ENCODE peak calls at places on chromosomes 11 and 22, in six cellular contexts. One of them, this sample, is unnamed.

GRCh38 chr11:14819596-14819995 is 72.4 kb downstream of the CYP2R1 start:
- DNase-seq in gastrocnemius medialis: no peak
- DNase-seq in body of pancreas: no peak
- DNase-seq in Calu3: no peak
- DNase-seq in nephron progenitor cell: no peak
- DNase-seq in prostate gland: no peak
- DNase-seq in this sample: no peak

GRCh38 chr22:44823396-44823795 is 71.0 kb downstream of the ARHGAP8 start:
- DNase-seq in prostate gland: no peak
- DNase-seq in body of pancreas: no peak
- DNase-seq in gastrocnemius medialis: no peak
- DNase-seq in Calu3: no peak
- DNase-seq in nephron progenitor cell: no peak
- DNase-seq in this sample: no peak

GRCh38 chr11:43518407-43519165 is 159.9 kb downstream of the TTC17 start:
- DNase-seq in prostate gland: no peak
- DNase-seq in body of pancreas: no peak
- DNase-seq in gastrocnemius medialis: no peak
- DNase-seq in nephron progenitor cell: no peak
- DNase-seq in Calu3: no peak
- DNase-seq in this sample: no peak

GRCh38 chr11:58711832-58712231 is 19.9 kb downstream of the GLYAT start:
- DNase-seq in body of pancreas: no peak
- DNase-seq in prostate gland: no peak
- DNase-seq in Calu3: no peak
- DNase-seq in nephron progenitor cell: no peak
- DNase-seq in gastrocnemius medialis: no peak
- DNase-seq in this sample: no peak

GRCh38 chr22:38965614-38966378 is 8.4 kb downstream of the APOBEC3A start:
- DNase-seq in Calu3: no peak
- DNase-seq in prostate gland: no peak
- DNase-seq in nephron progenitor cell: no peak
- DNase-seq in gastrocnemius medialis: no peak
- DNase-seq in body of pancreas: no peak
- DNase-seq in this sample: no peak

GRCh38 chr11:120801801-120802689 is 221.9 kb upstream of the TBCEL start:
- DNase-seq in nephron progenitor cell: peak; percentile 85
- DNase-seq in gastrocnemius medialis: no peak
- DNase-seq in prostate gland: peak; percentile 63
- DNase-seq in body of pancreas: peak; percentile 57
- DNase-seq in Calu3: peak; percentile 63
- DNase-seq in this sample: peak; percentile 85

GRCh38 chr11:73249858-73250773 is 22.0 kb upstream of the P2RY6 start:
- DNase-seq in gastrocnemius medialis: no peak
- DNase-seq in prostate gland: no peak
- DNase-seq in Calu3: no peak
- DNase-seq in nephron progenitor cell: no peak
- DNase-seq in body of pancreas: no peak
- DNase-seq in this sample: no peak

GRCh38 chr11:122215244-122215992 is 99.4 kb upstream of the BLID start:
- DNase-seq in body of pancreas: peak; percentile 71
- DNase-seq in prostate gland: peak; percentile 40
- DNase-seq in nephron progenitor cell: peak; percentile 80
- DNase-seq in Calu3: peak; percentile 58
- DNase-seq in gastrocnemius medialis: peak; percentile 57
- DNase-seq in this sample: peak; percentile 81

GRCh38 chr11:133219543-133219942 is 312.8 kb downstream of the OPCML start:
- DNase-seq in prostate gland: no peak
- DNase-seq in nephron progenitor cell: no peak
- DNase-seq in Calu3: no peak
- DNase-seq in gastrocnemius medialis: no peak
- DNase-seq in body of pancreas: no peak
- DNase-seq in this sample: no peak

GRCh38 chr11:77471520-77472234 is 2.2 kb downstream of the PAK1 start:
- DNase-seq in prostate gland: peak; percentile 63
- DNase-seq in Calu3: peak; percentile 76
- DNase-seq in nephron progenitor cell: peak; percentile 7
- DNase-seq in gastrocnemius medialis: no peak
- DNase-seq in body of pancreas: peak; percentile 73
- DNase-seq in this sample: peak; percentile 74

GRCh38 chr22:41713004-41713403 is 13.7 kb downstream of the MEI1 start:
- DNase-seq in Calu3: no peak
- DNase-seq in prostate gland: no peak
- DNase-seq in nephron progenitor cell: no peak
- DNase-seq in body of pancreas: no peak
- DNase-seq in gastrocnemius medialis: no peak
- DNase-seq in this sample: no peak

GRCh38 chr11:6638437-6638836 is 17.2 kb downstream of the DCHS1 start:
- DNase-seq in body of pancreas: no peak
- DNase-seq in gastrocnemius medialis: no peak
- DNase-seq in prostate gland: no peak
- DNase-seq in nephron progenitor cell: no peak
- DNase-seq in Calu3: no peak
- DNase-seq in this sample: no peak

GRCh38 chr11:109939176-109939810 is 153.9 kb upstream of the ZC3H12C start:
- DNase-seq in body of pancreas: peak; percentile 58
- DNase-seq in prostate gland: peak; percentile 29
- DNase-seq in gastrocnemius medialis: peak; percentile 9
- DNase-seq in Calu3: peak; percentile 21
- DNase-seq in nephron progenitor cell: peak; percentile 12
- DNase-seq in this sample: peak; percentile 87

GRCh38 chr22:20957691-20958440 is 9.2 kb upstream of the AIFM3 start:
- DNase-seq in body of pancreas: peak; percentile 51
- DNase-seq in Calu3: peak; percentile 52
- DNase-seq in gastrocnemius medialis: no peak
- DNase-seq in nephron progenitor cell: peak; percentile 55
- DNase-seq in prostate gland: no peak
- DNase-seq in this sample: peak; percentile 71

GRCh38 chr22:36413022-36413770 is 25.4 kb upstream of the MYH9 start:
- DNase-seq in body of pancreas: peak; percentile 74
- DNase-seq in prostate gland: no peak
- DNase-seq in nephron progenitor cell: no peak
- DNase-seq in gastrocnemius medialis: no peak
- DNase-seq in Calu3: no peak
- DNase-seq in this sample: peak; percentile 53

GRCh38 chr11:75475767-75476650 is 43.0 kb upstream of the KLHL35 start:
- DNase-seq in Calu3: no peak
- DNase-seq in nephron progenitor cell: no peak
- DNase-seq in gastrocnemius medialis: peak; percentile 36
- DNase-seq in body of pancreas: peak; percentile 50
- DNase-seq in prostate gland: no peak
- DNase-seq in this sample: no peak

GRCh38 chr11:78079232-78080083 is at the start of gene NDUFC2:
- DNase-seq in nephron progenitor cell: peak; percentile 73
- DNase-seq in gastrocnemius medialis: peak; percentile 60
- DNase-seq in Calu3: peak; percentile 78
- DNase-seq in body of pancreas: peak; percentile 78
- DNase-seq in prostate gland: peak; percentile 72
- DNase-seq in this sample: peak; percentile 90

GRCh38 chr22:36554101-36554500 is 25.1 kb upstream of the EIF3D start:
- DNase-seq in gastrocnemius medialis: no peak
- DNase-seq in prostate gland: no peak
- DNase-seq in nephron progenitor cell: no peak
- DNase-seq in body of pancreas: no peak
- DNase-seq in Calu3: no peak
- DNase-seq in this sample: no peak

GRCh38 chr11:92762175-92762574 is 207.3 kb upstream of the MTNR1B start:
- DNase-seq in Calu3: no peak
- DNase-seq in prostate gland: no peak
- DNase-seq in nephron progenitor cell: no peak
- DNase-seq in body of pancreas: no peak
- DNase-seq in gastrocnemius medialis: no peak
- DNase-seq in this sample: no peak

GRCh38 chr11:62923634-62924411 is 2.7 kb upstream of the CHRM1 start:
- DNase-seq in gastrocnemius medialis: no peak
- DNase-seq in prostate gland: peak; percentile 69
- DNase-seq in nephron progenitor cell: peak; percentile 49
- DNase-seq in Calu3: peak; percentile 17
- DNase-seq in body of pancreas: no peak
- DNase-seq in this sample: no peak

DNA sequence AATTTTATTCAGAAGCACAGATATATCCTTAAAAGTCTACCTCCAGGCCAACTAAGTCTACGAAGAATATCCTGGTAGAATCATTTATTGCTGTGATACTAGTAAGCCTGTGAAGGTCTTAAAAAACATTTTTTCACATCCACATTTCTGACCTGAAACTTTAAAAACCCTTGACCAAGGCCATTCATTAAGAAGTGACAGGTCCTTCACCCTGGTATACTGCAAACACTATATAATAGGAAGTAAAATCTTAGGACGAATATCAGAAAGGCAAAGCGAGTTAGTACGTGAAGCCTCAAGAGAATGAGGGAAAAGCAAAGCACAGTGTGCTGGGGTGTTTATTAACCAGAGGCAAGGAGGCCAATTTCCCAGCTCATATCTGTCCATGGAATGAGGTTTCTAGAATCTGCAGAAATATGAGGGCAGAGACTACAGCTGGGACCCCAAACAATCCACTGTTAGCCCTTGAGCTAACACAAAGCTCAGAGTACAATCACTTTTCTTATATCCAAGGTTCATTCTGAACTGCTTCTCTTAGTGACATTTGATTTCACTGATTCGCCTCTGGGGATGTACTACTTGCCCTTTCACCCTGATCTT is 71.0 kb downstream of the AMBRA1 start:
- DNase-seq in gastrocnemius medialis: no peak
- DNase-seq in Calu3: no peak
- DNase-seq in body of pancreas: no peak
- DNase-seq in prostate gland: no peak
- DNase-seq in nephron progenitor cell: no peak
- DNase-seq in this sample: no peak
- TF ChIP-seq CTCF in gastrocnemius medialis: no peak
- TF ChIP-seq CTCF in Calu3: no peak
- TF ChIP-seq CTCF in body of pancreas: no peak
- TF ChIP-seq CTCF in prostate gland: no peak
- TF ChIP-seq CTCF in nephron progenitor cell: peak; percentile 1
- TF ChIP-seq CTCF in this sample: no peak

GRCh38 chr11:57482782-57483569 is 22.6 kb downstream of the RTN4RL2 start:
- DNase-seq in nephron progenitor cell: peak; percentile 88
- DNase-seq in Calu3: no peak
- DNase-seq in gastrocnemius medialis: no peak
- DNase-seq in prostate gland: no peak
- DNase-seq in body of pancreas: no peak
- DNase-seq in this sample: peak; percentile 81
- TF ChIP-seq CTCF in nephron progenitor cell: peak; percentile 77
- TF ChIP-seq CTCF in Calu3: no peak
- TF ChIP-seq CTCF in gastrocnemius medialis: peak; percentile 79
- TF ChIP-seq CTCF in prostate gland: peak; percentile 77
- TF ChIP-seq CTCF in body of pancreas: peak; percentile 15
- TF ChIP-seq CTCF in this sample: peak; percentile 81

GRCh38 chr22:19634206-19634536 is 80.1 kb upstream of the SEPTIN5 start:
- DNase-seq in body of pancreas: no peak
- DNase-seq in nephron progenitor cell: no peak
- DNase-seq in gastrocnemius medialis: no peak
- DNase-seq in prostate gland: no peak
- DNase-seq in Calu3: no peak
- DNase-seq in this sample: no peak

GRCh38 chr22:19630614-19631013 is 83.7 kb upstream of the SEPTIN5 start:
- DNase-seq in nephron progenitor cell: no peak
- DNase-seq in Calu3: no peak
- DNase-seq in gastrocnemius medialis: no peak
- DNase-seq in prostate gland: no peak
- DNase-seq in body of pancreas: no peak
- DNase-seq in this sample: no peak

GRCh38 chr22:19632671-19633148 is 81.6 kb upstream of the SEPTIN5 start:
- DNase-seq in body of pancreas: no peak
- DNase-seq in gastrocnemius medialis: no peak
- DNase-seq in prostate gland: no peak
- DNase-seq in Calu3: no peak
- DNase-seq in nephron progenitor cell: no peak
- DNase-seq in this sample: no peak

GRCh38 chr22:19629720-19630419 is 84.4 kb upstream of the SEPTIN5 start:
- DNase-seq in gastrocnemius medialis: peak; percentile 38
- DNase-seq in Calu3: peak; percentile 86
- DNase-seq in prostate gland: peak; percentile 75
- DNase-seq in nephron progenitor cell: peak; percentile 88
- DNase-seq in body of pancreas: peak; percentile 78
- DNase-seq in this sample: peak; percentile 90

DNA sequence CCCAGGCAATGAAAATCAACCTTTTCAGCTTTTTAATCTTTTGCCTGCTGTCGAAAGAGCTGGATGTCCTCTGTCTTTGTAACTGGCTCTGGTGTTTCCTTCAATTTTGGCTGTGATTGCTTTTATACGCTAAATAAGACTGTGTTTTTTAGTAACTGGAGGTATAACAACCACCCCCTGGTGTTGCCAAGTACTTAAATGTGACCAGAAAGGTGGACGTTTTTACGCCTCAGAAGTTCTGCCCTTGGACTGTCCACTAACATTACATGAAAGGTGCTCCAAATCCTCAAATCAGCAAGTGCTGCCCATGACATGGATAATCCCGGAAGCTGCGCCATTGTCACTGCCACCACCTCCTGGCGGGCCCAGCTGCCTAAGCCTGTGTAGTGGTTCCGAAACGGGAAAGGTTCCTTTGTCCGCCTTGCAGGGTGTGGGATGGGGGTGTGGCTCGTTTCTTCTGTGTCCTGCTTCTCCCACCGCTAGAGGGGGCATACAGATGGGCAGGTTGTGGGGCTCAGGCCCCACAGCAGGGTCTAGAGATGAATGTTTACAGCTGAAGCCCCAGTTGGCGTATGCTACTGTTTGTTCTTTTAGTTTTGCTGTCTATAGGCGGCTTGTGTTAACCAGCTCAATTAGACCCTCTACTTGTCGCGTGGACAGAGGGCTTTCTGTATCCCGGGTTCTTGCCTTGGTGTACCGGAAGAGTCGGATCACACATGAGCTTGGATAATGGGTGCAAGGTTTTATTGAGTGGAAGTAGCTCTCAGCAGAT is 82.2 kb upstream of the SEPTIN5 start:
- DNase-seq in prostate gland: no peak
- DNase-seq in body of pancreas: no peak
- DNase-seq in nephron progenitor cell: peak; percentile 54
- DNase-seq in gastrocnemius medialis: no peak
- DNase-seq in Calu3: peak; percentile 64
- DNase-seq in this sample: peak; percentile 46
- TF ChIP-seq CTCF in prostate gland: peak; percentile 35
- TF ChIP-seq CTCF in body of pancreas: no peak
- TF ChIP-seq CTCF in nephron progenitor cell: peak; percentile 47
- TF ChIP-seq CTCF in gastrocnemius medialis: no peak
- TF ChIP-seq CTCF in Calu3: peak; percentile 71
- TF ChIP-seq CTCF in this sample: peak; percentile 38

GRCh38 chr11:27716850-27717249 is 16.6 kb upstream of the BDNF start:
- DNase-seq in nephron progenitor cell: no peak
- DNase-seq in prostate gland: no peak
- DNase-seq in Calu3: no peak
- DNase-seq in body of pancreas: no peak
- DNase-seq in gastrocnemius medialis: no peak
- DNase-seq in this sample: no peak

GRCh38 chr11:27716216-27716615 is 16.0 kb upstream of the BDNF start:
- DNase-seq in Calu3: no peak
- DNase-seq in body of pancreas: no peak
- DNase-seq in gastrocnemius medialis: no peak
- DNase-seq in prostate gland: no peak
- DNase-seq in nephron progenitor cell: no peak
- DNase-seq in this sample: no peak

GRCh38 chr11:27718346-27718852 is 18.1 kb upstream of the BDNF start:
- DNase-seq in nephron progenitor cell: peak; percentile 73
- DNase-seq in body of pancreas: no peak
- DNase-seq in gastrocnemius medialis: no peak
- DNase-seq in Calu3: peak; percentile 48
- DNase-seq in prostate gland: no peak
- DNase-seq in this sample: peak; percentile 65

GRCh38 chr11:27717801-27718229 is 17.6 kb upstream of the BDNF start:
- DNase-seq in nephron progenitor cell: peak; percentile 11
- DNase-seq in prostate gland: no peak
- DNase-seq in Calu3: no peak
- DNase-seq in body of pancreas: no peak
- DNase-seq in gastrocnemius medialis: no peak
- DNase-seq in this sample: no peak

GRCh38 chr11:27717377-27717776 is 17.1 kb upstream of the BDNF start:
- DNase-seq in gastrocnemius medialis: no peak
- DNase-seq in body of pancreas: no peak
- DNase-seq in Calu3: no peak
- DNase-seq in nephron progenitor cell: no peak
- DNase-seq in prostate gland: no peak
- DNase-seq in this sample: no peak
- TF ChIP-seq CTCF in gastrocnemius medialis: no peak
- TF ChIP-seq CTCF in body of pancreas: no peak
- TF ChIP-seq CTCF in Calu3: peak; percentile 31
- TF ChIP-seq CTCF in nephron progenitor cell: peak; percentile 31
- TF ChIP-seq CTCF in prostate gland: no peak
- TF ChIP-seq CTCF in this sample: peak; percentile 25